ENCODE peak calls at places on chromosomes 6 and 20, in five cellular contexts. K, P, R, B and Y are unnamed samples.

GRCh38 chr6:105272783-105273182 is 93.0 kb upstream of the POPDC3 start:
- DNase-seq in K (peak), B (no peak), R (peak), P (peak), Y (no peak)

GRCh38 chr6:84228198-84228543 is 728 bp upstream of the CEP162 start:
- DNase-seq in B (no peak), P (no peak), K (no peak), R (no peak), Y (no peak)

GRCh38 chr20:47464380-47465101 is 37.1 kb upstream of the NCOA3 start:
- DNase-seq in K (peak), P (peak), R (no peak), B (no peak), Y (no peak)

GRCh38 chr20:15164726-15165125 is 827.3 kb upstream of the FLRT3 start:
- DNase-seq in K (no peak), B (no peak), R (no peak), P (no peak), Y (no peak)

GRCh38 chr6:20633566-20634340 is 99.5 kb downstream of the CDKAL1 start:
- DNase-seq in R (no peak), P (no peak), K (no peak), B (no peak), Y (no peak)

GRCh38 chr6:81002126-81002525 is 750.4 kb downstream of the TENT5A start:
- DNase-seq in R (no peak), K (no peak), B (no peak), P (no peak), Y (no peak)

GRCh38 chr6:89022747-89023289 is 57.7 kb upstream of the PNRC1 start:
- DNase-seq in P (no peak), R (no peak), K (no peak), B (no peak), Y (no peak)

GRCh38 chr6:83873869-83874268 is 14.4 kb downstream of the CYB5R4 start:
- DNase-seq in K (no peak), B (no peak), R (no peak), P (no peak), Y (no peak)

GRCh38 chr6:139288496-139289040 is 3.2 kb downstream of the TXLNB start:
- DNase-seq in K (peak), R (no peak), B (no peak), P (no peak), Y (no peak)
- TF ChIP-seq CTCF in K (no peak), R (no peak), B (no peak), P (no peak), Y (no peak)

GRCh38 chr20:33105336-33105924 is 26.0 kb downstream of the BPIFB4 start:
- DNase-seq in K (no peak), R (no peak), P (no peak), B (no peak), Y (no peak)

GRCh38 chr20:33111306-33111705 is 31.9 kb downstream of the BPIFB4 start:
- DNase-seq in R (no peak), B (no peak), K (no peak), P (no peak), Y (no peak)

GRCh38 chr20:33112547-33113386 is 33.3 kb downstream of the BPIFB4 start:
- DNase-seq in B (no peak), K (no peak), R (no peak), P (no peak), Y (no peak)

GRCh38 chr20:33110147-33110825 is 30.8 kb downstream of the BPIFB4 start:
- DNase-seq in R (no peak), P (no peak), B (no peak), K (no peak), Y (no peak)

GRCh38 chr20:33108641-33109040 is 29.2 kb downstream of the BPIFB4 start:
- DNase-seq in R (no peak), P (no peak), K (no peak), B (no peak), Y (no peak)
- TF ChIP-seq CTCF in R (no peak), P (no peak), K (no peak), B (no peak), Y (no peak)

GRCh38 chr6:13767121-13767794 is 47.1 kb downstream of the MCUR1 start:
- DNase-seq in R (no peak), K (peak), B (peak), P (peak), Y (no peak)
- TF ChIP-seq CTCF in R (no peak), K (no peak), B (no peak), P (no peak), Y (no peak)

GRCh38 chr6:165678904-165679303 is 15.9 kb upstream of the PDE10A start:
- DNase-seq in R (no peak), B (no peak), K (no peak), P (no peak), Y (no peak)
- TF ChIP-seq CTCF in R (no peak), B (no peak), K (no peak), P (no peak), Y (no peak)

GRCh38 chr6:32432050-32432450 is 7.6 kb upstream of the HLA-DRA start:
- DNase-seq in R (no peak), P (no peak), K (no peak), B (no peak), Y (no peak)
- TF ChIP-seq CTCF in R (no peak), P (peak), K (peak), B (peak), Y (peak)

GRCh38 chr20:12287575-12287974 is 369.9 kb downstream of the BTBD3 start:
- DNase-seq in B (no peak), K (no peak), R (no peak), P (no peak), Y (no peak)
- TF ChIP-seq CTCF in B (no peak), K (no peak), R (no peak), P (no peak), Y (no peak)

GRCh38 chr6:41678511-41679084 is 40.3 kb downstream of the MDFI start:
- DNase-seq in R (no peak), K (no peak), P (no peak), B (no peak), Y (no peak)
- TF ChIP-seq CTCF in R (no peak), K (no peak), P (no peak), B (no peak), Y (no peak)

DNA sequence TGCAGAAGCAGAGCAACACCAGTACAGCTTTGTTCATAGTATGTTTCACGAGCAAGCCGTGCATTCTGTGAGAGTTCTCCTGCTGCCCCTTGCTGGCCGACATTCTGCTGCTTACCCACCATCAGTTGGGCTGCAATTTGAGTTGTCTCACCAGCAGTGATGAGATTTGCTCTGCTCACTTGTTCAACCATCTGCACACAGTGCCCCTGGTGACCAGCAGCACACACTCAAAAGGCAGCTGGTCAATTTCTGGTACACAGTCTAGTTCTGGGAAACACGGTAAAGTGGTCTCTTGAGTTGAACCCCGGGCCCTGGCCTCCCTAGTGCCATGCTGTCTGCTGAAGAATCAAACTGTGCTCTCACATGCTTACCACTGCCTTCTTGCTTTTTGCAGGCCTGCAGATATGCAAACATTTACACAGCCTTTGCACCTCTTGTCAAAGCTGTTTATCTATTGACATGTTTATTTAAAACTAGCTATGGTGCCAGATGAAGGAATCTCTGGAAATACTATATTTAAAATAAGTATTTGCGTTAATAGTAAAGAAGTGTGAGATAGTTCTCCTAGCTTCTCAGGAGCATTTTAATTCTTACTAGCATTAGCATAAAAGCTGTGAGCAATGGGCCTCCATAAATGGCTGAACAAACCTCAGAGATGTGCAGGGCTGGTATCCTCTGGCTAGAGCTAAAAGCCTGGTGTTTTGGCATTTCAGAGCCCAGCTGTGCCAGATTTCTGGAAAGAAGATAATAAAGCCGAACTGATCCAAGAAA is 234.3 kb downstream of the ARHGAP18 start:
- DNase-seq in P (no peak), K (no peak), B (no peak), R (no peak), Y (no peak)
- TF ChIP-seq CTCF in P (no peak), K (no peak), B (no peak), R (no peak), Y (no peak)

DNA sequence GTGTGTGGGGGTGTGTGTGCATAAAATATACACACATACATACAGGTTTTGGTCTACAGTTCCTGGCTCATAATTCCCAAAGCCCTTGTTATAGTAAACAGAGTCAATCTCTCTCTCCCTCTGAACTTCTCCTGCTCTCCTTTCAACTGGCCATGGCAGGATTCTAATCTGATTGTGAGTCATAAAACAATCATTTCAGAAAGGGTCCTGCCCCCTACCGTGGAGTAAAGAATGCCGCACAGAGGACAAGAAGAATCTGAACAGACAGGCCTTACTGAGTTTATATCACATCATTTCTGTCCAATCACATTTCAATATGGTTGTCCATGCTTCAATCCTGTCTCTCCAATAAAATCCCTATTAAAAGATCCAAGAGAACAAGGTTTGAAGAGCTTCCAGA is 416.9 kb downstream of the FRK start:
- DNase-seq in B (no peak), K (no peak), P (no peak), R (no peak), Y (no peak)
- TF ChIP-seq CTCF in B (no peak), K (no peak), P (no peak), R (no peak), Y (no peak)